ENCODE peak calls at places on chromosomes 4 and X, in eight cellular contexts. N is IMR-90, R is sigmoid colon, T is K562, Z is neural progenitor cell, D is breast epithelium, U is heart right ventricle, H is body of pancreas. I is an unnamed sample.

GRCh38 chr4:6926681-6927478 is 17.3 kb downstream of the TBC1D14 start:
- DNase-seq in N (peak; percentile 60), R (no peak), T (peak; percentile 81), Z (no peak), D (no peak), U (peak; percentile 50), H (peak; percentile 65), I (no peak)

GRCh38 chr4:15963568-15963967 is 593 bp upstream of the FGFBP2 start:
- DNase-seq in N (no peak), R (no peak), T (no peak), Z (no peak), D (no peak), U (no peak), H (no peak), I (no peak)

GRCh38 chr4:653080-653821 is 20.8 kb downstream of the ATP5ME start:
- DNase-seq in N (no peak), R (no peak), T (no peak), Z (no peak), D (no peak), U (no peak), H (no peak), I (peak; percentile 59)

GRCh38 chr4:78704317-78704716 is 71.8 kb upstream of the BMP2K start:
- DNase-seq in N (no peak), R (no peak), T (no peak), Z (no peak), D (no peak), U (no peak), H (no peak), I (no peak)

GRCh38 chrX:139106111-139106510 is 394.6 kb upstream of the FGF13 start:
- DNase-seq in N (no peak), R (no peak), T (no peak), Z (no peak), D (no peak), U (no peak), H (no peak), I (no peak)

GRCh38 chr4:159719531-159719930 is 616.7 kb downstream of the RAPGEF2 start:
- DNase-seq in N (no peak), R (no peak), T (no peak), Z (no peak), D (no peak), U (no peak), H (no peak), I (no peak)

GRCh38 chr4:89837385-89837995 is 529 bp upstream of the SNCA start:
- DNase-seq in N (peak; percentile 16), R (no peak), T (peak; percentile 10), Z (peak; percentile 72), D (no peak), U (peak; percentile 15), H (no peak), I (peak; percentile 56)

GRCh38 chr4:105613326-105613725 is 60.9 kb downstream of the ARHGEF38 start:
- DNase-seq in N (no peak), R (no peak), T (no peak), Z (no peak), D (peak; percentile 67), U (no peak), H (peak; percentile 34), I (no peak)

GRCh38 chr4:151674804-151675290 is 86.0 kb downstream of the GATB start:
- DNase-seq in N (no peak), R (peak; percentile 79), T (no peak), Z (peak; percentile 73), D (peak; percentile 72), U (peak; percentile 36), H (peak; percentile 55), I (no peak)

GRCh38 chrX:142184756-142185602 is 20.1 kb downstream of the MAGEC2 start:
- DNase-seq in N (no peak), R (no peak), T (no peak), Z (no peak), D (no peak), U (no peak), H (no peak), I (no peak)

GRCh38 chr4:123819362-123820035 is 422.9 kb downstream of the SPRY1 start:
- DNase-seq in N (no peak), R (no peak), T (no peak), Z (no peak), D (no peak), U (no peak), H (no peak), I (no peak)

GRCh38 chr4:74096265-74096980 is 2.6 kb downstream of the CXCL2 start:
- DNase-seq in N (no peak), R (no peak), T (peak; percentile 74), Z (no peak), D (no peak), U (no peak), H (peak; percentile 38), I (no peak)

GRCh38 chr4:174137698-174138097 is 145.8 kb downstream of the FBXO8 start:
- DNase-seq in N (no peak), R (no peak), T (no peak), Z (no peak), D (no peak), U (no peak), H (no peak), I (no peak)

GRCh38 chrX:132610536-132610935 is 121.7 kb upstream of the MBNL3 start:
- DNase-seq in N (no peak), R (no peak), T (no peak), Z (no peak), D (no peak), U (no peak), H (no peak), I (no peak)

DNA sequence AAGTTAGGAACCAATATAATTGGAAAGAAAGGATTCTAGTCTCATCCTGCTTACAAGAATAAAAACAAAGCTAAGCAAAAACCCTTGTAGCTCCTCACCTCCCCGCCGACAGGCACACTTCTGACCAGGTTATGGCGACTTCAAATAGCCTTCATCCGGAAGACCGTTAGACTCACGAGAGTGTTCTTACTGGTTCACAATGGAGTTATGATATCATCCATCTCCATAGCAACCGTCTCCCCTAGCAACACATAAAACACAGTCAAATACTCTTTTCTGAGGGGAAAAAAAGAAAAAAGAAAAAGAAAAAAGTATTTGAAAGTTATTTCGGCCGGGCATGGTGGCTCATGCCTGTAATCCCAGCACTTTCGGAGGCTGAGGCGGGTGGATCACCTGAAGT is at the start of gene IL13RA2:
- DNase-seq in N (no peak), R (no peak), T (no peak), Z (no peak), D (no peak), U (no peak), H (no peak), I (no peak)
- H3K4me3 ChIP-seq in N (no peak within 1 kb of the TSS), R (no peak within 1 kb of the TSS), T (no peak within 1 kb of the TSS), Z (no peak within 1 kb of the TSS), D (no peak within 1 kb of the TSS), U (no peak within 1 kb of the TSS), H (no peak within 1 kb of the TSS), I (no peak within 1 kb of the TSS)

GRCh38 chrX:118632862-118633261 is 94.5 kb upstream of the IL13RA1 start:
- DNase-seq in N (no peak), R (no peak), T (no peak), Z (no peak), D (no peak), U (no peak), H (no peak), I (no peak)

GRCh38 chrX:118631586-118631985 is 95.8 kb upstream of the IL13RA1 start:
- DNase-seq in N (no peak), R (no peak), T (no peak), Z (no peak), D (no peak), U (no peak), H (no peak), I (no peak)

GRCh38 chrX:118626346-118626745 is 101.1 kb upstream of the IL13RA1 start:
- DNase-seq in N (no peak), R (no peak), T (no peak), Z (no peak), D (no peak), U (no peak), H (no peak), I (no peak)

GRCh38 chrX:118630843-118631242 is 96.6 kb upstream of the IL13RA1 start:
- DNase-seq in N (no peak), R (no peak), T (no peak), Z (no peak), D (no peak), U (no peak), H (no peak), I (no peak)

DNA sequence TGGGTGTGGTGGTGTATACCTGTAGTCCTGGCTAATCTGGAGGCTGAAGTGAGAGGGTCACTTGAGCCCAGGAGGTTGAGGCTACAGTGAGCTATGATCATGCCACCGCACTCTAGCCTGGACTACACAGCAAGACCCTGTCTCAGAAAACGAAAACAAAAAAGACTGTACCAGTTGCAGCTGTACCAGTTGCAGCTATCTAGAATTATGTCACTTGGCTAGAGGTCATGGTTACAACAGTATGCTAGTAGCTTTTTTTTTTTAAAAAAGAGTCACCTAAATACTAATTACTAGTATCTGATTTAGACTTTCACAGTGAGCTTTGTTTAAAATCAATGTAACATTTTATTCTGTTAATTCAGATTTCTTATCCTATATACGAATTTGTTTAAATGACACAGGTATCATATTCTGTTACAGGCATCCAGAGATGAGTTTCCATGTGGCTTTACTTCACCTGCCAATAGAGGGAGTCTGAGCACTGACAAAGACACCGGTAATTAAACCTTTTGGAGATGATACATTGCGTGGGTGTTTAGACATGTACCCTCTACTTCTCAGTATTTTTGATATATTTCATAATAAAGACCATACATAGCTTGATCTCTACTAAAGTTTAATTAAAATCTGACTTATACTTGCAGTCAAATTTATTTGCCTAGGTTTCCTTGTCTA is 100.2 kb upstream of the IL13RA1 start:
- DNase-seq in N (no peak), R (no peak), T (peak; percentile 23), Z (no peak), D (no peak), U (no peak), H (no peak), I (no peak)
- TF ChIP-seq CTCF in N (peak; percentile 25), R (no peak), T (peak; percentile 55), Z (peak; percentile 47), D (no peak), U (peak; percentile 33), H (no peak), I (peak; percentile 51)

DNA sequence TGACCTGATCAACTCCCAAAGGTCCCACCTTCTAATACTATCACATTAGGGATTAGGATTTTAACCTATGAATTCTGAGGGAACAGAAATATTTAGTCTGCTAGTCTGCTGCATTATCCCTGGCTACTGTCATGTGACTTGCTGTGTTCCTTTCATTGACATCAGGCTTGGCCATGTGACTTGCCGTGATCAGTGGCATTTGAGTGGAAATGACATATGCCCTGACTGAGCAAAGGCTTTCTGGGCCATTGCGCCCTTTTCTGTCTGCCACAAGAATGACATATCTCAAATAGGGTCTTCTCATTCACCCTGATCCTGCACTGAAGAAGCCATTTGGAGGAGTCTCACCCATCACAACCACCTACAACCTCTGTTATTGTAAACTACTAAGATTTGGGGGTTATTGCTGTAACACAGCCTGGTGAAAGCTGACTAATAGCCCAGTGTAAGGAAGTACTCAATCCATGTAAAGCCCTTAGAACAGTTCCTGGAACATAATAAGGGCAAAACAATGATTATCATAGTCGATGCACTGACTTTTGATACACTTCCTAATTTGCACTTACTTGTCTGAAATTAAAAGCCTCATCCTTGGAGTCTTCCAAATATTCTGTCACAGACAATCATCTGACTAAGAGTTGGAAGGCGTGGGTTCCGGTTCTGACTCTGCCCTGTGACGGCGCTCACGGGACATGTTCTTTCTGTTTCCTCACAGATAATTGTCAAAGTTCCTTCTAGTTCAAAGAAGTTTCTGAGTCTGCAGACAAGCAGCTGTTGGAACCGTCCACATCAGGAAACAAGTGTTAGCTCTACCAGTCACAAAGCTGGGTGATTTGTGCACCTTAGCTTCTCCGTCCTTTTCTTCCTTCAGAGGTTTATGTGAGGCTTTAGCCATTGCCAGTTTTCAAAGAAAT is 33.2 kb upstream of the RASGEF1B start:
- DNase-seq in N (no peak), R (peak; percentile 86), T (peak; percentile 4), Z (no peak), D (peak; percentile 50), U (peak; percentile 48), H (peak; percentile 75), I (no peak)
- H3K4me1 ChIP-seq in N (no peaks in the 10 kb centered on the region), R (peaks cover 7% of the 10 kb centered on the region), T (no peaks in the 10 kb centered on the region), Z (peaks cover 12% of the 10 kb centered on the region), D (no peaks in the 10 kb centered on the region), U (no peaks in the 10 kb centered on the region), H (no peaks in the 10 kb centered on the region), I (no peaks in the 10 kb centered on the region)

GRCh38 chrX:134294548-134294947 is 57.6 kb downstream of the CCDC160 start:
- DNase-seq in N (peak; percentile 2), R (no peak), T (peak; percentile 5), Z (no peak), D (no peak), U (no peak), H (no peak), I (no peak)
- H3K4me3 ChIP-seq in N (no peak overlapping the region), R (no peak overlapping the region), T (no peak overlapping the region), Z (no peak overlapping the region), D (no peak overlapping the region), U (no peak overlapping the region), H (no peak overlapping the region), I (no peak overlapping the region)

I was measured in RWPE2.